ENCODE peak calls at places on chromosomes 12 and 14, in seven cellular contexts. One of them, this sample, is unnamed. For H3K4me1, the result is how much of the 10 kb centered on the place peaks cover.

GRCh38 chr12:89453579-89453978 is 71.0 kb downstream of the GALNT4 start:
- DNase-seq in Panc1: no peak
- DNase-seq in pancreas: no peak
- DNase-seq in adrenal gland: no peak
- DNase-seq in CD8-positive, alpha-beta T cell: no peak
- DNase-seq in esophagus squamous epithelium: no peak
- DNase-seq in heart right ventricle: no peak
- DNase-seq in this sample: no peak

GRCh38 chr14:96055753-96056508 is 16.8 kb downstream of the C14orf132 start:
- DNase-seq in esophagus squamous epithelium: no peak
- DNase-seq in heart right ventricle: no peak
- DNase-seq in Panc1: no peak
- DNase-seq in pancreas: no peak
- DNase-seq in CD8-positive, alpha-beta T cell: no peak
- DNase-seq in adrenal gland: no peak
- DNase-seq in this sample: no peak

GRCh38 chr12:20220339-20220738 is 148.0 kb upstream of the PDE3A start:
- DNase-seq in CD8-positive, alpha-beta T cell: no peak
- DNase-seq in heart right ventricle: no peak
- DNase-seq in pancreas: no peak
- DNase-seq in esophagus squamous epithelium: no peak
- DNase-seq in Panc1: no peak
- DNase-seq in adrenal gland: no peak
- DNase-seq in this sample: no peak

GRCh38 chr14:100547633-100548294 is 39.5 kb downstream of the BEGAIN start:
- DNase-seq in esophagus squamous epithelium: no peak
- DNase-seq in CD8-positive, alpha-beta T cell: peak
- DNase-seq in heart right ventricle: peak
- DNase-seq in adrenal gland: peak
- DNase-seq in Panc1: peak
- DNase-seq in pancreas: peak
- DNase-seq in this sample: peak

GRCh38 chr12:89280833-89281533 is 71.3 kb downstream of the DUSP6 start:
- DNase-seq in CD8-positive, alpha-beta T cell: no peak
- DNase-seq in esophagus squamous epithelium: no peak
- DNase-seq in pancreas: no peak
- DNase-seq in adrenal gland: no peak
- DNase-seq in heart right ventricle: peak
- DNase-seq in Panc1: no peak
- DNase-seq in this sample: peak

GRCh38 chr14:90300649-90301048 is 31.1 kb downstream of the NRDE2 start:
- DNase-seq in pancreas: no peak
- DNase-seq in CD8-positive, alpha-beta T cell: no peak
- DNase-seq in Panc1: no peak
- DNase-seq in heart right ventricle: no peak
- DNase-seq in esophagus squamous epithelium: no peak
- DNase-seq in adrenal gland: no peak
- DNase-seq in this sample: no peak

GRCh38 chr12:112967858-112968257 is 10.5 kb upstream of the OAS2 start:
- DNase-seq in CD8-positive, alpha-beta T cell: no peak
- DNase-seq in Panc1: no peak
- DNase-seq in esophagus squamous epithelium: no peak
- DNase-seq in pancreas: no peak
- DNase-seq in adrenal gland: no peak
- DNase-seq in heart right ventricle: no peak
- DNase-seq in this sample: no peak

GRCh38 chr12:94570161-94570560 is 80.2 kb downstream of the TMCC3 start:
- DNase-seq in esophagus squamous epithelium: no peak
- DNase-seq in heart right ventricle: no peak
- DNase-seq in adrenal gland: no peak
- DNase-seq in Panc1: no peak
- DNase-seq in CD8-positive, alpha-beta T cell: no peak
- DNase-seq in pancreas: no peak
- DNase-seq in this sample: no peak

GRCh38 chr12:9701380-9702154 is 31.3 kb downstream of the CLECL1 start:
- DNase-seq in heart right ventricle: no peak
- DNase-seq in esophagus squamous epithelium: no peak
- DNase-seq in adrenal gland: no peak
- DNase-seq in Panc1: no peak
- DNase-seq in pancreas: no peak
- DNase-seq in CD8-positive, alpha-beta T cell: no peak
- DNase-seq in this sample: peak

GRCh38 chr12:105279460-105280056 is 43.6 kb upstream of the APPL2 start:
- DNase-seq in CD8-positive, alpha-beta T cell: peak
- DNase-seq in Panc1: no peak
- DNase-seq in adrenal gland: no peak
- DNase-seq in heart right ventricle: no peak
- DNase-seq in esophagus squamous epithelium: no peak
- DNase-seq in pancreas: no peak
- DNase-seq in this sample: peak

GRCh38 chr12:54010053-54010971 is 1.5 kb downstream of the HOXC8 start:
- DNase-seq in heart right ventricle: no peak
- DNase-seq in pancreas: no peak
- DNase-seq in esophagus squamous epithelium: no peak
- DNase-seq in Panc1: no peak
- DNase-seq in adrenal gland: no peak
- DNase-seq in CD8-positive, alpha-beta T cell: no peak
- DNase-seq in this sample: no peak

GRCh38 chr12:75908961-75909699 is 122.4 kb downstream of the PHLDA1 start:
- DNase-seq in Panc1: no peak
- DNase-seq in pancreas: peak
- DNase-seq in CD8-positive, alpha-beta T cell: no peak
- DNase-seq in heart right ventricle: peak
- DNase-seq in esophagus squamous epithelium: no peak
- DNase-seq in adrenal gland: peak
- DNase-seq in this sample: no peak

GRCh38 chr14:105153331-105153731 is 15.2 kb downstream of the JAG2 start:
- DNase-seq in esophagus squamous epithelium: no peak
- DNase-seq in adrenal gland: no peak
- DNase-seq in CD8-positive, alpha-beta T cell: no peak
- DNase-seq in heart right ventricle: peak
- DNase-seq in pancreas: no peak
- DNase-seq in Panc1: no peak
- DNase-seq in this sample: peak

GRCh38 chr14:29489911-29490310 is 437.7 kb downstream of the PRKD1 start:
- DNase-seq in pancreas: no peak
- DNase-seq in adrenal gland: no peak
- DNase-seq in heart right ventricle: no peak
- DNase-seq in Panc1: no peak
- DNase-seq in CD8-positive, alpha-beta T cell: no peak
- DNase-seq in esophagus squamous epithelium: no peak
- DNase-seq in this sample: no peak

GRCh38 chr12:52688481-52688880 is 8.3 kb upstream of the KRT1 start:
- DNase-seq in Panc1: no peak
- DNase-seq in adrenal gland: no peak
- DNase-seq in CD8-positive, alpha-beta T cell: no peak
- DNase-seq in pancreas: no peak
- DNase-seq in heart right ventricle: no peak
- DNase-seq in esophagus squamous epithelium: no peak
- DNase-seq in this sample: no peak

GRCh38 chr12:76698966-76699365 is 64.9 kb upstream of the ZDHHC17 start:
- DNase-seq in esophagus squamous epithelium: no peak
- DNase-seq in pancreas: no peak
- DNase-seq in heart right ventricle: no peak
- DNase-seq in CD8-positive, alpha-beta T cell: no peak
- DNase-seq in adrenal gland: no peak
- DNase-seq in Panc1: no peak
- DNase-seq in this sample: no peak

GRCh38 chr12:106126441-106127288 is 12.1 kb downstream of the NUAK1 start:
- DNase-seq in esophagus squamous epithelium: no peak
- DNase-seq in heart right ventricle: no peak
- DNase-seq in Panc1: peak
- DNase-seq in pancreas: no peak
- DNase-seq in CD8-positive, alpha-beta T cell: no peak
- DNase-seq in adrenal gland: peak
- DNase-seq in this sample: no peak

GRCh38 chr14:105847400-105847799 is 321.0 kb downstream of the TMEM121 start:
- DNase-seq in esophagus squamous epithelium: no peak
- DNase-seq in CD8-positive, alpha-beta T cell: no peak
- DNase-seq in adrenal gland: no peak
- DNase-seq in Panc1: no peak
- DNase-seq in pancreas: no peak
- DNase-seq in heart right ventricle: no peak
- DNase-seq in this sample: no peak

GRCh38 chr12:128513831-128514230 is 246.9 kb downstream of the TMEM132C start:
- DNase-seq in pancreas: no peak
- DNase-seq in adrenal gland: no peak
- DNase-seq in esophagus squamous epithelium: no peak
- DNase-seq in heart right ventricle: no peak
- DNase-seq in CD8-positive, alpha-beta T cell: no peak
- DNase-seq in Panc1: no peak
- DNase-seq in this sample: no peak

GRCh38 chr14:57835751-57836150 is 30.1 kb downstream of the SLC35F4 start:
- DNase-seq in pancreas: no peak
- DNase-seq in adrenal gland: no peak
- DNase-seq in esophagus squamous epithelium: no peak
- DNase-seq in heart right ventricle: no peak
- DNase-seq in CD8-positive, alpha-beta T cell: no peak
- DNase-seq in Panc1: no peak
- DNase-seq in this sample: no peak

GRCh38 chr12:69844416-69844815 is 19.4 kb downstream of the MYRFL start:
- DNase-seq in esophagus squamous epithelium: no peak
- DNase-seq in Panc1: no peak
- DNase-seq in pancreas: no peak
- DNase-seq in heart right ventricle: no peak
- DNase-seq in adrenal gland: no peak
- DNase-seq in CD8-positive, alpha-beta T cell: no peak
- DNase-seq in this sample: no peak

GRCh38 chr12:88579941-88580871 is at the start of gene KITLG:
- DNase-seq in CD8-positive, alpha-beta T cell: no peak
- DNase-seq in heart right ventricle: peak
- DNase-seq in esophagus squamous epithelium: no peak
- DNase-seq in adrenal gland: peak
- DNase-seq in pancreas: peak
- DNase-seq in Panc1: no peak
- DNase-seq in this sample: no peak

GRCh38 chr14:73913256-73913655 is 26.6 kb downstream of the ZNF410 start:
- DNase-seq in CD8-positive, alpha-beta T cell: no peak
- DNase-seq in Panc1: no peak
- DNase-seq in heart right ventricle: no peak
- DNase-seq in pancreas: no peak
- DNase-seq in esophagus squamous epithelium: no peak
- DNase-seq in adrenal gland: peak
- DNase-seq in this sample: no peak

GRCh38 chr12:28500373-28501024 is 310.2 kb downstream of the CCDC91 start:
- DNase-seq in adrenal gland: no peak
- DNase-seq in pancreas: no peak
- DNase-seq in esophagus squamous epithelium: no peak
- DNase-seq in CD8-positive, alpha-beta T cell: no peak
- DNase-seq in Panc1: no peak
- DNase-seq in heart right ventricle: no peak
- DNase-seq in this sample: no peak

GRCh38 chr12:49555631-49556390 is 12.1 kb downstream of the MCRS1 start:
- DNase-seq in adrenal gland: no peak
- DNase-seq in pancreas: no peak
- DNase-seq in Panc1: no peak
- DNase-seq in esophagus squamous epithelium: no peak
- DNase-seq in CD8-positive, alpha-beta T cell: no peak
- DNase-seq in heart right ventricle: no peak
- DNase-seq in this sample: no peak

GRCh38 chr12:15599266-15600037 is 189.7 kb downstream of the EPS8 start:
- DNase-seq in esophagus squamous epithelium: no peak
- DNase-seq in CD8-positive, alpha-beta T cell: no peak
- DNase-seq in heart right ventricle: no peak
- DNase-seq in Panc1: no peak
- DNase-seq in pancreas: no peak
- DNase-seq in adrenal gland: no peak
- DNase-seq in this sample: no peak

GRCh38 chr12:509494-509893 is 49.8 kb downstream of the B4GALNT3 start:
- DNase-seq in CD8-positive, alpha-beta T cell: no peak
- DNase-seq in esophagus squamous epithelium: no peak
- DNase-seq in pancreas: no peak
- DNase-seq in Panc1: no peak
- DNase-seq in heart right ventricle: no peak
- DNase-seq in adrenal gland: no peak
- DNase-seq in this sample: no peak

GRCh38 chr12:93031028-93031427 is 101.9 kb upstream of the EEA1 start:
- DNase-seq in pancreas: no peak
- DNase-seq in Panc1: no peak
- DNase-seq in esophagus squamous epithelium: no peak
- DNase-seq in adrenal gland: no peak
- DNase-seq in heart right ventricle: no peak
- DNase-seq in CD8-positive, alpha-beta T cell: no peak
- DNase-seq in this sample: no peak

GRCh38 chr14:77071938-77072388 is 26.1 kb upstream of the CIPC start:
- DNase-seq in Panc1: no peak
- DNase-seq in adrenal gland: no peak
- DNase-seq in heart right ventricle: no peak
- DNase-seq in CD8-positive, alpha-beta T cell: no peak
- DNase-seq in pancreas: no peak
- DNase-seq in esophagus squamous epithelium: no peak
- DNase-seq in this sample: no peak

GRCh38 chr12:58919271-58920101 is 818 bp downstream of the LRIG3 start:
- DNase-seq in heart right ventricle: no peak
- DNase-seq in Panc1: peak
- DNase-seq in pancreas: peak
- DNase-seq in esophagus squamous epithelium: no peak
- DNase-seq in CD8-positive, alpha-beta T cell: no peak
- DNase-seq in adrenal gland: peak
- DNase-seq in this sample: no peak
- H3K4me1 ChIP-seq in heart right ventricle: under half
- H3K4me1 ChIP-seq in Panc1: under half
- H3K4me1 ChIP-seq in pancreas: half or more
- H3K4me1 ChIP-seq in esophagus squamous epithelium: half or more
- H3K4me1 ChIP-seq in CD8-positive, alpha-beta T cell: under half
- H3K4me1 ChIP-seq in adrenal gland: under half
- H3K4me1 ChIP-seq in this sample: under half

GRCh38 chr14:36295642-36296627 is 24.5 kb downstream of the MBIP start:
- DNase-seq in esophagus squamous epithelium: no peak
- DNase-seq in pancreas: no peak
- DNase-seq in adrenal gland: no peak
- DNase-seq in heart right ventricle: no peak
- DNase-seq in Panc1: no peak
- DNase-seq in CD8-positive, alpha-beta T cell: no peak
- DNase-seq in this sample: no peak
- H3K4me1 ChIP-seq in esophagus squamous epithelium: under half
- H3K4me1 ChIP-seq in pancreas: under half
- H3K4me1 ChIP-seq in adrenal gland: under half
- H3K4me1 ChIP-seq in heart right ventricle: under half
- H3K4me1 ChIP-seq in Panc1: under half
- H3K4me1 ChIP-seq in CD8-positive, alpha-beta T cell: under half
- H3K4me1 ChIP-seq in this sample: under half

GRCh38 chr14:68261092-68261842 is 441.7 kb downstream of the RAD51B start:
- DNase-seq in esophagus squamous epithelium: no peak
- DNase-seq in heart right ventricle: no peak
- DNase-seq in pancreas: no peak
- DNase-seq in Panc1: no peak
- DNase-seq in CD8-positive, alpha-beta T cell: no peak
- DNase-seq in adrenal gland: no peak
- DNase-seq in this sample: no peak
- H3K4me1 ChIP-seq in esophagus squamous epithelium: under half
- H3K4me1 ChIP-seq in heart right ventricle: under half
- H3K4me1 ChIP-seq in pancreas: under half
- H3K4me1 ChIP-seq in Panc1: under half
- H3K4me1 ChIP-seq in CD8-positive, alpha-beta T cell: under half
- H3K4me1 ChIP-seq in adrenal gland: under half
- H3K4me1 ChIP-seq in this sample: half or more

DNA sequence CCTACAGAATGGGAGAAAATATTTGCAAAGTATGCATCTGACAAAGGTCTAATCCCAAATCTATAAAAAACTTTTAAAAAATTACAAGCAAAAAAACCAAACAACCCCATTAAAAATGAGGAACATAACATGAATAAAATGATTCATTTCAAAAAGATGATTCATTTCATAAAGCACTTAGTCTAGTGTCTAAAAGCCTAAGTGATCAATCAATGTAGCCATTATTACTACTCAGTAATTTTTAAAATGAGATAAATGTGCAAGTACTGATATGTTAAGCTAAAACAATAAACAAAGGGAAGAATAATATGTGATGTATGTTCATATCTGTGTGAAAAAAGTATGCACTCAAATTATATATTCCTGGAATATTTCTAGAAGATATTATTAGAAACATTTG is 119.1 kb upstream of the GARIN6 start:
- DNase-seq in Panc1: no peak
- DNase-seq in CD8-positive, alpha-beta T cell: no peak
- DNase-seq in heart right ventricle: no peak
- DNase-seq in adrenal gland: no peak
- DNase-seq in esophagus squamous epithelium: no peak
- DNase-seq in pancreas: no peak
- DNase-seq in this sample: no peak
- H3K4me1 ChIP-seq in Panc1: under half
- H3K4me1 ChIP-seq in CD8-positive, alpha-beta T cell: under half
- H3K4me1 ChIP-seq in heart right ventricle: under half
- H3K4me1 ChIP-seq in adrenal gland: under half
- H3K4me1 ChIP-seq in esophagus squamous epithelium: under half
- H3K4me1 ChIP-seq in pancreas: under half
- H3K4me1 ChIP-seq in this sample: under half

This sample was measured in CD8-positive, alpha-beta memory T cell.